ENCODE peak calls at places on chromosomes 16 and 17, in nine cellular contexts. G is fibroblast of the aortic adventitia; D is neural crest cell; K is pancreas; F is right lobe of liver; T is body of pancreas; J is left lung; B is mucosa of descending colon; P is CD8-positive, alpha-beta T cell. E is an unnamed sample.

GRCh38 chr16:25033852-25034251 is 18.7 kb upstream of the ARHGAP17 start:
- DNase-seq in G (peak; percentile 71), D (no peak), K (no peak), F (no peak), T (no peak), J (peak; percentile 68), B (no peak), P (no peak), E (no peak)

GRCh38 chr17:79982986-79983385 is 52.7 kb downstream of the TBC1D16 start:
- DNase-seq in G (no peak), D (no peak), K (no peak), F (peak; percentile 35), T (no peak), J (peak; percentile 12), B (peak; percentile 39), P (no peak), E (no peak)

GRCh38 chr17:75155191-75155601 is 884 bp upstream of the JPT1 start:
- DNase-seq in G (no peak), D (no peak), K (no peak), F (no peak), T (no peak), J (peak; percentile 2), B (no peak), P (no peak), E (peak; percentile 14)

GRCh38 chr17:55265434-55266021 is 768 bp downstream of the HLF start:
- DNase-seq in G (no peak), D (no peak), K (no peak), F (no peak), T (no peak), J (no peak), B (no peak), P (no peak), E (no peak)

GRCh38 chr17:37220609-37220953 is 155.2 kb upstream of the C17orf78 start:
- DNase-seq in G (peak; percentile 34), D (no peak), K (no peak), F (no peak), T (no peak), J (no peak), B (no peak), P (peak; percentile 12), E (peak; percentile 8)

GRCh38 chr17:73091770-73092517 is 544 bp downstream of the SLC39A11 start:
- DNase-seq in G (peak; percentile 25), D (no peak), K (peak; percentile 29), F (peak; percentile 59), T (peak; percentile 57), J (no peak), B (peak; percentile 59), P (no peak), E (peak; percentile 26)

GRCh38 chr16:29974291-29975133 is 844 bp downstream of the TAOK2 start:
- DNase-seq in G (peak; percentile 16), D (no peak), K (no peak), F (peak; percentile 53), T (peak; percentile 33), J (peak; percentile 54), B (no peak), P (peak; percentile 18), E (no peak)

GRCh38 chr17:6374761-6375312 is 60.1 kb downstream of the AIPL1 start:
- DNase-seq in G (peak; percentile 3), D (peak; percentile 28), K (no peak), F (no peak), T (peak; percentile 23), J (peak; percentile 38), B (no peak), P (no peak), E (peak; percentile 63)

GRCh38 chr17:9371019-9371418 is 204.6 kb downstream of the STX8 start:
- DNase-seq in G (peak; percentile 94), D (no peak), K (peak; percentile 6), F (no peak), T (no peak), J (no peak), B (no peak), P (no peak), E (peak; percentile 39)

GRCh38 chr16:54542805-54543504 is 256.4 kb upstream of the IRX3 start:
- DNase-seq in G (no peak), D (no peak), K (no peak), F (no peak), T (no peak), J (no peak), B (no peak), P (no peak), E (no peak)

GRCh38 chr16:54540525-54541180 is 254.1 kb upstream of the IRX3 start:
- DNase-seq in G (no peak), D (no peak), K (peak; percentile 8), F (no peak), T (peak; percentile 10), J (peak; percentile 41), B (no peak), P (no peak), E (no peak)

GRCh38 chr16:54533856-54534490 is 247.4 kb upstream of the IRX3 start:
- DNase-seq in G (no peak), D (no peak), K (no peak), F (no peak), T (no peak), J (no peak), B (no peak), P (no peak), E (no peak)

DNA sequence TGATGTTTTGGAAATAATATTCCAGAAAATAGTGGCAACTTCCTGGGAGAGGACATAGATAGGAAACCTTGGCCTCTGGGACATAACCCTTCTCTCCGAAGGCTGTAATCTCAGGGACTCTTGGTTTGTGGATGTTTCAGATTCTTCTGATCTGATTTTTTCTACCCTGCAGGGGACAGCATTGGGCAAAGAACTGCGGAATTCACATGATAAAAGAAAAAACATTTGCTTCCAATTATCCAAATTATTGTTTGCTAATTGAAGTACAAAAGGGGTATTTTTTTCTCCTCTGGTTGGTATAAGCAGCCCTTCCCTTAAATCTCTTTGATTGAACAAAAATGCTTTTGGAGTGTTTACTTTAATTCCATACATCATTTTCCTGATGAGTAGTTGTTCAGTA is 251.7 kb upstream of the IRX3 start:
- DNase-seq in G (peak; percentile 17), D (no peak), K (no peak), F (no peak), T (no peak), J (no peak), B (no peak), P (no peak), E (no peak)
- TF ChIP-seq CTCF in G (peak; percentile 28), D (peak; percentile 47), K (no peak), F (no peak), T (no peak), J (no peak), B (no peak), P (no peak), E (no peak)

GRCh38 chr17:1304962-1305361 is 25.5 kb downstream of the TRARG1 start:
- DNase-seq in G (no peak), D (no peak), K (no peak), F (no peak), T (no peak), J (no peak), B (no peak), P (no peak), E (no peak)

GRCh38 chr17:1301546-1301945 is 22.1 kb downstream of the TRARG1 start:
- DNase-seq in G (no peak), D (no peak), K (no peak), F (no peak), T (no peak), J (no peak), B (no peak), P (no peak), E (no peak)

GRCh38 chr17:1300580-1300905 is 21.1 kb downstream of the TRARG1 start:
- DNase-seq in G (no peak), D (no peak), K (no peak), F (no peak), T (no peak), J (no peak), B (no peak), P (no peak), E (no peak)

GRCh38 chr17:1302761-1303160 is 23.3 kb downstream of the TRARG1 start:
- DNase-seq in G (no peak), D (no peak), K (no peak), F (no peak), T (no peak), J (no peak), B (no peak), P (no peak), E (no peak)

DNA sequence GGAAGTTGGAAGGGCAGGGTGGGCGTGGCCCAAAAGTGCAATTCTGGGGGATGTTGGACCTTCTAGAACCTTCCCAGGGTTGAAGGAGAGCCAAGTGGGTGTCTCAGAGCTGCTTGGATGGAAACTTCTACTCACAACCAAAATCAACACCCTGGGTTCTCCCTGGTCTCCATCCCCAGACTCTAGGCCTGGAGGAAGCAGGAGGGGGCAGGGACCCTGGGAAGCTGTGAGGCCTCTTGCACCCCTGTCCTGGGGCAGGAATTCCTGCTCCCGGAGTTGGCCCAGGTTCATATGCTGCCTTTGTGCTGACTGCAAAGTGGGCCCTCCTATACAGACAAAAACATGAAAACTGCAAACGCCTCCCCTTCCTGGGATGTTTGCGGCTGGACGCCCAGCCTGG is 25.1 kb downstream of the TRARG1 start:
- DNase-seq in G (no peak), D (no peak), K (no peak), F (no peak), T (no peak), J (no peak), B (no peak), P (no peak), E (no peak)
- TF ChIP-seq CTCF in G (no peak), D (no peak), K (no peak), F (no peak), T (no peak), J (no peak), B (no peak), P (no peak), E (no peak)

GRCh38 chr17:81927653-81928496 is at the start of gene MAFG:
- DNase-seq in G (peak; percentile 93), D (peak; percentile 87), K (peak; percentile 88), F (peak; percentile 93), T (peak; percentile 94), J (peak; percentile 92), B (peak; percentile 93), P (peak; percentile 87), E (peak; percentile 93)
- TF ChIP-seq CTCF in G (peak; percentile 26), D (peak; percentile 47), K (no peak), F (peak; percentile 9), T (peak; percentile 15), J (no peak), B (no peak), P (no peak), E (peak; percentile 26)

GRCh38 chr16:27256861-27257260 is 11.7 kb downstream of the NSMCE1 start:
- DNase-seq in G (no peak), D (no peak), K (no peak), F (no peak), T (no peak), J (no peak), B (no peak), P (no peak), E (no peak)

GRCh38 chr16:27254262-27254811 is 14.2 kb downstream of the NSMCE1 start:
- DNase-seq in G (no peak), D (no peak), K (no peak), F (no peak), T (no peak), J (no peak), B (no peak), P (no peak), E (no peak)

GRCh38 chr16:27251561-27252205 is 16.9 kb downstream of the NSMCE1 start:
- DNase-seq in G (no peak), D (no peak), K (no peak), F (no peak), T (no peak), J (no peak), B (no peak), P (no peak), E (no peak)

GRCh38 chr16:27252206-27252585 is 16.4 kb downstream of the NSMCE1 start:
- DNase-seq in G (no peak), D (no peak), K (no peak), F (no peak), T (no peak), J (no peak), B (no peak), P (no peak), E (no peak)

GRCh38 chr16:27253526-27253930 is 15.0 kb downstream of the NSMCE1 start:
- DNase-seq in G (peak; percentile 83), D (no peak), K (no peak), F (no peak), T (no peak), J (no peak), B (no peak), P (no peak), E (peak; percentile 69)
- TF ChIP-seq CTCF in G (no peak), D (no peak), K (no peak), F (no peak), T (no peak), J (no peak), B (no peak), P (no peak), E (no peak)

E was measured in MCF 10A.